ENCODE peak calls at places on chromosomes 11 and 22, in eight cellular contexts. Z, D, F, L, Q, I, V and B are unnamed samples.

GRCh38 chr11:27317751-27318150 is 45.3 kb downstream of the CCDC34 start:
- DNase-seq in V (no peak), Z (no peak), L (no peak), Q (no peak), I (peak; percentile 79), F (peak; percentile 54), D (no peak), B (no peak)

GRCh38 chr11:38252620-38253019 is 1654.6 kb upstream of the RAG2 start:
- DNase-seq in V (no peak), D (no peak), F (no peak), I (no peak), Z (no peak), Q (no peak), L (no peak), B (no peak)

GRCh38 chr22:28799834-28800307 is 498 bp downstream of the XBP1 start:
- DNase-seq in L (no peak), Z (peak; percentile 51), V (peak; percentile 66), D (peak; percentile 73), I (peak; percentile 54), Q (no peak), F (no peak), B (no peak)

GRCh38 chr22:46929689-46930225 is 167.3 kb downstream of the TBC1D22A start:
- DNase-seq in I (no peak), D (no peak), Q (no peak), V (no peak), Z (no peak), L (no peak), F (no peak), B (no peak)

GRCh38 chr11:125451400-125452124 is 44.5 kb downstream of the FEZ1 start:
- DNase-seq in V (peak; percentile 54), F (no peak), I (peak; percentile 25), D (peak; percentile 87), Q (no peak), L (no peak), Z (peak; percentile 22), B (no peak)

GRCh38 chr22:36252754-36253522 is at the start of gene APOL1:
- DNase-seq in D (no peak), V (no peak), Z (no peak), I (peak; percentile 43), L (peak; percentile 62), F (peak; percentile 19), Q (peak; percentile 59), B (peak; percentile 67)

GRCh38 chr11:66428933-66429332 is 8.1 kb downstream of the NPAS4 start:
- DNase-seq in F (no peak), D (no peak), L (no peak), I (no peak), Q (no peak), Z (no peak), V (no peak), B (no peak)

GRCh38 chr11:47591764-47592163 is 2.4 kb downstream of the C1QTNF4 start:
- DNase-seq in V (no peak), D (no peak), F (no peak), L (no peak), Z (no peak), Q (no peak), I (no peak), B (no peak)

GRCh38 chr22:20495861-20496681 is 476 bp upstream of the KLHL22 start:
- DNase-seq in Q (peak; percentile 90), Z (peak; percentile 91), V (peak; percentile 94), L (peak; percentile 44), F (peak; percentile 86), D (peak; percentile 95), I (peak; percentile 87), B (peak; percentile 87)

GRCh38 chr11:17008099-17008498 is 6.1 kb downstream of the PLEKHA7 start:
- DNase-seq in D (no peak), Z (peak; percentile 68), F (no peak), I (no peak), Q (no peak), L (no peak), V (peak; percentile 78), B (no peak)

GRCh38 chr11:7909585-7910325 is 21.3 kb downstream of the OR10A6 start:
- DNase-seq in L (no peak), Z (no peak), Q (no peak), I (no peak), D (no peak), F (no peak), V (no peak), B (no peak)

GRCh38 chr11:126113515-126113957 is 50.9 kb upstream of the CDON start:
- DNase-seq in F (peak; percentile 88), D (peak; percentile 88), Z (peak; percentile 94), L (no peak), I (peak; percentile 96), Q (no peak), V (peak; percentile 95), B (no peak)

GRCh38 chr11:86014221-86014620 is 54.7 kb downstream of the PICALM start:
- DNase-seq in D (no peak), V (no peak), Q (no peak), F (no peak), Z (no peak), I (no peak), L (no peak), B (no peak)

GRCh38 chr11:63369165-63369970 is at the start of gene SLC22A9:
- DNase-seq in L (no peak), V (peak; percentile 28), I (no peak), F (no peak), Z (peak; percentile 22), D (no peak), Q (no peak), B (no peak)

GRCh38 chr11:12810497-12810896 is 136.3 kb downstream of the TEAD1 start:
- DNase-seq in F (no peak), I (peak; percentile 64), Z (no peak), Q (no peak), V (no peak), L (no peak), D (no peak), B (no peak)

GRCh38 chr11:58926695-58927094 is 12.6 kb upstream of the GLYATL1 start:
- DNase-seq in V (no peak), D (no peak), Z (no peak), I (peak; percentile 79), L (no peak), Q (no peak), F (peak; percentile 5), B (no peak)

GRCh38 chr11:59224419-59224928 is 11.7 kb upstream of the MPEG1 start:
- DNase-seq in I (no peak), V (no peak), L (no peak), Z (no peak), Q (no peak), F (no peak), D (no peak), B (no peak)

GRCh38 chr11:20668844-20669832 is at the start of gene NELL1:
- DNase-seq in V (peak; percentile 18), F (no peak), I (no peak), L (no peak), Z (no peak), Q (no peak), D (peak; percentile 59), B (no peak)

GRCh38 chr11:124481365-124482323 is 36.1 kb upstream of the OR8B8 start:
- DNase-seq in Q (no peak), L (no peak), I (peak; percentile 52), D (peak; percentile 7), F (peak; percentile 23), Z (no peak), V (no peak), B (no peak)

GRCh38 chr11:71135112-71135511 is 117.3 kb downstream of the SHANK2 start:
- DNase-seq in L (no peak), F (no peak), V (no peak), D (no peak), Z (no peak), I (no peak), Q (no peak), B (no peak)

GRCh38 chr22:39651783-39652058 is 81.2 kb downstream of the CACNA1I start:
- DNase-seq in D (no peak), Q (no peak), V (no peak), F (no peak), Z (no peak), I (peak; percentile 10), L (no peak), B (no peak)

GRCh38 chr11:3056296-3057068 is 741 bp downstream of the CARS1 start:
- DNase-seq in I (no peak), Z (no peak), F (no peak), D (no peak), L (no peak), Q (peak; percentile 16), V (peak; percentile 48), B (no peak)

DNA sequence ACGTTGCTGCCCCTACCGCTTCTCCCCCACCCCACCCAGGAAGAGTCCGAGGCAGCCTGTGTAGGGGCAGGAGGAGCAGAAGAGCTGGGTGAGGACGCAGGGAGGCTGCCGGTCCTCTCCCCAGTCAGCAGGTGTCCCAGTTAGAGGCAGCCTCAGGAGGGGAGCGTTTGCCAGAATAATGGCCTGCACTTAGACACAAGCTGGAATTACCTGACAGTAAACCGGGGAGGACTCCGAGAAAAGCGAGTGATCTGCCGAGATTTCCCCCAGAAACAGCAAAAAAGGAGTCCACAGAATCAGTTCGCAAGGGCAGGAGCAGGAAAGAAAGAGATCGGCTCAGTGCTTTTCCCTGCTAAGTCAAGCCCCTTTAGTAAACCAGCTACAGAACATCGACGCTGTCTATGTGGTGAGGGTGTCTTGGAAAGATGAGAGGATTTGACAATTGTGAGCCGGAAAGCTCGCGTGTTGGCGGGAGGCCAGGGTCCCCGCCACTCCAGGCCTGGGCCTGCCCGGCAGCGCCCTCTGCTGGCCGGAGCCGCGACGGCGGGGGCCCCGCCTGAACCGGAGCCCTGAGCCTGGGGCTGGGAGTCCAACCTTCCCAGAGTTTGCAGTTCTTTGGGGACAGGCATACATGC is 17.7 kb upstream of the THRSP start:
- DNase-seq in Z (peak; percentile 72), V (peak; percentile 90), I (peak; percentile 59), Q (peak; percentile 80), L (no peak), D (peak; percentile 84), F (peak; percentile 50), B (peak; percentile 86)
- H3K4me3 ChIP-seq in Z (peak overlapping the region; percentile 9), V (no peak overlapping the region), I (peak overlapping the region; percentile 41), Q (peak overlapping the region; percentile 45), L (peak overlapping the region; percentile 61), D (no peak overlapping the region), F (peak overlapping the region; percentile 39), B (peak overlapping the region; percentile 57)

GRCh38 chr11:120209750-120210650 is 832 bp upstream of the OAF start:
- DNase-seq in Z (no peak), V (peak; percentile 51), D (no peak), I (no peak), Q (peak; percentile 11), F (no peak), L (no peak), B (no peak)
- H3K27ac ChIP-seq in Z (peak overlapping the region; percentile 67), V (peak overlapping the region; percentile 92), D (no peak overlapping the region), I (peak overlapping the region; percentile 92), Q (peak overlapping the region; percentile 43), F (peak overlapping the region; percentile 71), L (no peak overlapping the region), B (peak overlapping the region; percentile 8)

DNA sequence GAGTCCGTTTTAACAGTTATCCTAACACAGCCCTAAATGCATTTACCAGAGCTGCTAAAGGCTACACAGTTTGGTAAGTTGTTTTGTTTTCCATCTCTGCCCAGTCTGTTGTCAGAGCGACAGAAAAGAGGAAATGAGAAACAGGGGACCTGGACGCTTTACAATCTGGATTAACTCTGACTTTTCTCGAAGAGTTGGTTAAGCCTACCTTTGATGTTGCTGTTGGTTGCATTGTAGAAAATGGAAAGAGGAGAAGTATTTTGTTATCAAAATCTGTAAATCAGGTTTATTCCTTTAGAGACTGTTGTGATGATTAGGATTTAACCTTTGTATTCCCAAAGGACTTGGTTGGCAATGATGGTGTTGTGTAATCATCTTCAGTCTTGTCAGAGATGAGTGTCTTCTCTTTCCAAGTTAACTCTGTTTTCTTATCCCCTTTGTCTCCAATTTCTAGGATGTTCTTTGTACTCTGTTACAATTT is 471 bp downstream of the ANGPTL5 start:
- DNase-seq in L (no peak), V (no peak), Z (no peak), F (peak; percentile 45), I (peak; percentile 36), D (no peak), Q (no peak), B (peak; percentile 7)
- H3K4me3 ChIP-seq in L (no peak overlapping the region), V (no peak overlapping the region), Z (peak overlapping the region; percentile 47), F (peak overlapping the region; percentile 49), I (peak overlapping the region; percentile 97), D (peak overlapping the region; percentile 54), Q (no peak overlapping the region), B (peak overlapping the region; percentile 78)

GRCh38 chr11:114019046-114019445 is 40.5 kb upstream of the ZBTB16 start:
- DNase-seq in Z (no peak), F (no peak), V (peak; percentile 39), Q (no peak), L (no peak), D (no peak), I (no peak), B (no peak)
- H3K27ac ChIP-seq in Z (no peak overlapping the region), F (no peak overlapping the region), V (no peak overlapping the region), Q (no peak overlapping the region), L (no peak overlapping the region), D (no peak overlapping the region), I (no peak overlapping the region), B (no peak overlapping the region)